ENCODE peak calls at places on chromosome 11, in seven cellular contexts. V is fibroblast of mammary gland; F is GM13976; E is CD8-positive, alpha-beta T cell; N is HCT116; H is psoas muscle; J is cardiac fibroblast. T is an unnamed sample.

GRCh38 chr11:2929880-2930704 is 872 bp upstream of the PHLDA2 start:
- DNase-seq in E (no peak), H (peak), V (peak), J (peak), F (peak), N (peak), T (no peak)

GRCh38 chr11:645536-645935 is 8.5 kb downstream of the DRD4 start:
- DNase-seq in J (no peak), H (no peak), E (no peak), V (no peak), N (no peak), F (peak), T (no peak)

GRCh38 chr11:122751298-122752070 is 86.8 kb upstream of the CRTAM start:
- DNase-seq in N (no peak), E (no peak), V (peak), F (no peak), J (no peak), H (no peak), T (no peak)

GRCh38 chr11:130609121-130610035 is 160.9 kb downstream of the ADAMTS15 start:
- DNase-seq in V (peak), N (no peak), F (no peak), H (peak), J (peak), E (no peak), T (no peak)

GRCh38 chr11:819129-819931 is 616 bp downstream of the PNPLA2 start:
- DNase-seq in H (peak), F (peak), V (peak), J (peak), E (peak), N (no peak), T (peak)

GRCh38 chr11:17631702-17632365 is 84.8 kb downstream of the OTOG start:
- DNase-seq in V (no peak), E (no peak), N (no peak), F (no peak), J (no peak), H (no peak), T (no peak)

GRCh38 chr11:72813740-72814138 is 472 bp upstream of the ATG16L2 start:
- DNase-seq in E (no peak), F (peak), N (peak), V (peak), J (peak), H (peak), T (no peak)

GRCh38 chr11:34349882-34350281 is 7.9 kb downstream of the ABTB2 start:
- DNase-seq in F (no peak), V (peak), N (no peak), E (no peak), J (no peak), H (no peak), T (no peak)

GRCh38 chr11:10886652-10887250 is 28.9 kb upstream of the ZBED5 start:
- DNase-seq in F (no peak), E (no peak), H (no peak), V (no peak), J (no peak), N (no peak), T (no peak)

GRCh38 chr11:1568451-1568911 is 3.6 kb downstream of the DUSP8 start:
- DNase-seq in V (no peak), F (no peak), N (no peak), J (no peak), E (no peak), H (no peak), T (no peak)

GRCh38 chr11:28439403-28439802 is 331.2 kb downstream of the METTL15 start:
- DNase-seq in E (no peak), J (no peak), N (no peak), F (no peak), V (no peak), H (no peak), T (no peak)

GRCh38 chr11:93652161-93652597 is 9.3 kb upstream of the CEP295 start:
- DNase-seq in F (no peak), H (no peak), J (peak), V (peak), E (peak), N (no peak), T (peak)

GRCh38 chr11:93651052-93651451 is 10.4 kb upstream of the CEP295 start:
- DNase-seq in V (no peak), N (no peak), E (no peak), J (no peak), F (no peak), H (no peak), T (no peak)

GRCh38 chr11:93645938-93646337 is 15.5 kb upstream of the CEP295 start:
- DNase-seq in J (no peak), F (no peak), H (no peak), E (no peak), V (no peak), N (no peak), T (no peak)

GRCh38 chr11:93646399-93646798 is 15.1 kb upstream of the CEP295 start:
- DNase-seq in J (no peak), H (no peak), N (no peak), V (no peak), F (no peak), E (no peak), T (no peak)

DNA sequence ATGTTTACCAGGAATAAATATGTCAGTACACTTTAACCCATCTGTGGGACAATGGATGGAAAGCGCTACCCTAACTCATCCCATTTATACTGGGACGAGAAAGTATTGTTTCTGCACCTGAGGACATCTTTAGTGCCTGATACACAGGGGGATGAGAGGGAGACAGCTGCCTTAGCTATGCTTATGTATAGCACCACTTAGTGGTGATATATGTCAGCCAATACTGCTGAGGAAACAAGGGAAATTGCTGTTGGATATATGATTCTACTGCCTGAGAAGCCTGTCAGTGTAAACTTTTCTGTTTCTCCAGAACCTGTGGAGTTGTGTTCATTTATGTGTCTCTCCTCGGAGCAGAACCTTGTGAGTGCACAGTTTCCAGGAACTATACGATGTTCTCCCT is 13.3 kb upstream of the CEP295 start:
- DNase-seq in N (no peak), E (no peak), H (no peak), J (peak), F (no peak), V (peak), T (no peak)
- TF ChIP-seq CTCF in N (peak), E (no peak), H (no peak), J (peak), F (peak), V (peak), T (peak)

GRCh38 chr11:112417339-112417738 is 156.7 kb upstream of the PLET1 start:
- DNase-seq in H (no peak), E (no peak), N (no peak), J (no peak), V (no peak), F (no peak), T (no peak)
- TF ChIP-seq CTCF in H (no peak), E (no peak), N (no peak), J (no peak), V (no peak), F (no peak), T (no peak)

GRCh38 chr11:45803981-45804805 is 756 bp upstream of the SLC35C1 start:
- DNase-seq in H (peak), N (no peak), V (peak), F (peak), E (peak), J (peak), T (peak)
- TF ChIP-seq CTCF in H (no peak), N (no peak), V (no peak), F (no peak), E (no peak), J (no peak), T (no peak)

GRCh38 chr11:78715639-78716311 is 141.1 kb upstream of the NARS2 start:
- DNase-seq in E (no peak), V (peak), N (peak), H (peak), F (peak), J (peak), T (peak)
- TF ChIP-seq CTCF in E (peak), V (peak), N (peak), H (peak), F (peak), J (peak), T (peak)

GRCh38 chr11:129273944-129274343 is 81.8 kb upstream of the ARHGAP32 start:
- DNase-seq in J (no peak), E (no peak), N (no peak), H (no peak), V (no peak), F (peak), T (no peak)
- TF ChIP-seq CTCF in J (no peak), E (no peak), N (no peak), H (no peak), V (no peak), F (no peak), T (no peak)

GRCh38 chr11:68380786-68381622 is 68.6 kb downstream of the LRP5 start:
- DNase-seq in F (no peak), E (no peak), H (no peak), J (peak), V (no peak), N (no peak), T (no peak)
- TF ChIP-seq CTCF in F (no peak), E (no peak), H (no peak), J (no peak), V (no peak), N (no peak), T (no peak)

GRCh38 chr11:64652586-64653387 is 61.8 kb downstream of the SLC22A12 start:
- DNase-seq in V (peak), H (peak), J (peak), F (peak), E (peak), N (peak), T (peak)

GRCh38 chr11:64654958-64655541 is 64.0 kb downstream of the SLC22A12 start:
- DNase-seq in E (no peak), H (no peak), F (no peak), N (no peak), V (no peak), J (no peak), T (no peak)

GRCh38 chr11:64654439-64654838 is 63.4 kb downstream of the SLC22A12 start:
- DNase-seq in H (no peak), N (no peak), J (no peak), F (no peak), E (no peak), V (no peak), T (no peak)

GRCh38 chr11:64650923-64651523 is 60.0 kb downstream of the SLC22A12 start:
- DNase-seq in E (no peak), J (peak), V (peak), F (peak), N (peak), H (no peak), T (no peak)

DNA sequence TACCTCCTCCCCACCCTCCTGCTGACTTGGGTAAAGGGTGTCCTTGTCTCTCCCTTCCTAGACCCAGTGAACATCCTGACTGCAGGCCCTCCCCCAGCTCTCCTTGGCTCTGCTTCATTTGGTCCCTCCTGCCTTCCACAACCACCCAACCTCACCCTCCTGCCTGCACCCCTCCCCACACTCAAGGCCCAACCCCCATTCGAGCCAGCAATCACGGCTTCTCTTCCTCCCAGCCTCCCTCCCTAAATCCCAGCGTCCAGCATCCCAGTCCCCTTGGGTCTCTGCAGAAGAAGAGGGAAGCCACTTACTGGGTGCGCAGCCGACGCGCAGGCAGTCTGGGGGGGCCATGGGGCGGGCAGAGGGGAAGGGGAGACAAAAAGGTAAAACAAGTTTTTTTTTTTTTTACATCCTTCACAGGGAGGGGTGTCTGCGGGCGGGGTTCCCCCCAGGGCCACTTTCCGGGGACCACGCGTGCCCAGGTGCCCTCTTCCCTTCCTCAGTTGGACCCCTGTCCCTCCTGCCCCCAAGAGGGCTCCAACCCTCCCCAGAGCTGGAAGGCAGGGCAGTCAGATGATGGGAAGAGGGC is 62.5 kb downstream of the SLC22A12 start:
- DNase-seq in F (no peak), H (no peak), J (no peak), V (no peak), E (no peak), N (no peak), T (no peak)
- TF ChIP-seq CTCF in F (no peak), H (no peak), J (no peak), V (no peak), E (peak), N (no peak), T (no peak)